ENCODE peak calls at places on chromosomes 11 and 22, in seven cellular contexts. R is ovary, N is Calu3, U is fibroblast of mammary gland, G is heart right ventricle, A is GM23338, D is progenitor cell of endocrine pancreas. C is an unnamed sample.

GRCh38 chr22:18970180-18970947 is 34.3 kb upstream of the PRODH start:
- DNase-seq in G (no peak), D (peak), N (peak), U (no peak), A (peak), R (no peak), C (no peak)

GRCh38 chr11:105915036-105915435 is 107.0 kb downstream of the MSANTD4 start:
- DNase-seq in N (no peak), A (peak), G (no peak), R (no peak), D (no peak), U (no peak), C (no peak)

GRCh38 chr11:130407978-130408377 is 20.4 kb downstream of the ADAMTS8 start:
- DNase-seq in R (no peak), N (no peak), G (no peak), U (peak), A (no peak), D (no peak), C (no peak)

GRCh38 chr11:47617417-47617809 is 23.2 kb upstream of the C1QTNF4 start:
- DNase-seq in R (no peak), A (no peak), N (no peak), U (peak), D (no peak), G (no peak), C (no peak)

GRCh38 chr11:111696556-111696955 is 69.6 kb downstream of the PPP2R1B start:
- DNase-seq in N (no peak), U (peak), A (no peak), D (no peak), R (no peak), G (no peak), C (no peak)

GRCh38 chr11:14578551-14578956 is 58.4 kb upstream of the PSMA1 start:
- DNase-seq in N (peak), D (no peak), G (no peak), A (no peak), R (no peak), U (peak), C (peak)

GRCh38 chr22:20867179-20868099 is 8.6 kb downstream of the SNAP29 start:
- DNase-seq in U (peak), R (peak), G (peak), A (no peak), D (no peak), N (peak), C (peak)

GRCh38 chr11:122165972-122166371 is 50.0 kb upstream of the BLID start:
- DNase-seq in A (no peak), N (no peak), R (no peak), G (no peak), U (no peak), D (no peak), C (no peak)

GRCh38 chr22:39778055-39778454 is 115.5 kb downstream of the ENTHD1 start:
- DNase-seq in U (no peak), R (no peak), N (no peak), A (no peak), D (no peak), G (no peak), C (no peak)

GRCh38 chr11:62145261-62145871 is 21.6 kb downstream of the INCENP start:
- DNase-seq in G (no peak), N (no peak), A (no peak), R (no peak), U (no peak), D (no peak), C (no peak)

GRCh38 chr11:45805305-45806071 is 539 bp downstream of the SLC35C1 start:
- DNase-seq in U (peak), D (no peak), G (peak), N (peak), A (peak), R (peak), C (peak)

GRCh38 chr11:74057251-74058151 is 48.6 kb upstream of the UCP3 start:
- DNase-seq in A (no peak), U (peak), R (no peak), N (no peak), G (no peak), D (no peak), C (no peak)

GRCh38 chr11:34481307-34481706 is 32.3 kb downstream of the ELF5 start:
- DNase-seq in A (no peak), D (no peak), G (no peak), N (no peak), U (no peak), R (no peak), C (no peak)

GRCh38 chr11:91164452-91164822 is 941.6 kb upstream of the CHORDC1 start:
- DNase-seq in G (no peak), A (no peak), D (no peak), N (no peak), R (no peak), U (no peak), C (no peak)

GRCh38 chr11:120547871-120548681 is 36.5 kb downstream of the GRIK4 start:
- DNase-seq in A (peak), G (peak), N (peak), R (peak), D (no peak), U (peak), C (no peak)

GRCh38 chr11:86592659-86593451 is 79.6 kb downstream of the ME3 start:
- DNase-seq in N (peak), G (no peak), A (no peak), D (no peak), R (no peak), U (peak), C (peak)

GRCh38 chr11:76670475-76671235 is at the start of gene LRRC32:
- DNase-seq in A (peak), N (peak), G (peak), U (no peak), R (peak), D (no peak), C (no peak)

GRCh38 chr11:26144309-26144690 is 187.6 kb upstream of the ANO3 start:
- DNase-seq in G (no peak), U (no peak), R (no peak), N (no peak), A (no peak), D (no peak), C (no peak)

GRCh38 chr11:66126808-66127555 is 56.9 kb downstream of the PACS1 start:
- DNase-seq in R (peak), U (peak), D (no peak), N (no peak), A (peak), G (peak), C (peak)

GRCh38 chr11:16126361-16126760 is 230.0 kb downstream of the SOX6 start:
- DNase-seq in A (no peak), N (peak), G (no peak), U (no peak), R (no peak), D (no peak), C (no peak)

GRCh38 chr22:25700996-25701815 is 40.8 kb upstream of the MYO18B start:
- DNase-seq in N (no peak), A (no peak), R (no peak), G (peak), U (peak), D (no peak), C (no peak)

GRCh38 chr22:47000256-47000655 is 237.8 kb downstream of the TBC1D22A start:
- DNase-seq in G (no peak), R (no peak), U (no peak), N (no peak), A (no peak), D (no peak), C (no peak)

GRCh38 chr22:40082184-40082583 is 87.4 kb downstream of the FAM83F start:
- DNase-seq in U (no peak), D (no peak), N (no peak), R (no peak), G (no peak), A (no peak), C (no peak)

GRCh38 chr11:27761356-27761755 is 61.1 kb upstream of the BDNF start:
- DNase-seq in R (no peak), D (no peak), A (no peak), U (no peak), N (no peak), G (no peak), C (no peak)

GRCh38 chr11:28529540-28530410 is 421.6 kb downstream of the METTL15 start:
- DNase-seq in U (peak), N (peak), G (no peak), R (no peak), A (peak), D (no peak), C (peak)

GRCh38 chr11:121341609-121342008 is 49.0 kb downstream of the SC5D start:
- DNase-seq in G (no peak), R (no peak), U (no peak), A (no peak), N (no peak), D (no peak), C (no peak)

GRCh38 chr22:23858484-23858815 is 775 bp downstream of the SLC2A11 start:
- DNase-seq in A (no peak), D (no peak), U (no peak), R (no peak), G (no peak), N (no peak), C (no peak)

GRCh38 chr22:37639070-37639760 is at the start of gene SH3BP1:
- DNase-seq in G (peak), D (peak), R (peak), A (peak), U (no peak), N (peak), C (no peak)

GRCh38 chr22:39534591-39535301 is 2.2 kb upstream of the RPS19BP1 start:
- DNase-seq in A (peak), D (peak), N (peak), G (peak), U (peak), R (peak), C (no peak)

GRCh38 chr11:64853709-64854108 is 9.3 kb upstream of the CDC42BPG start:
- DNase-seq in G (no peak), D (no peak), N (no peak), R (no peak), U (no peak), A (no peak), C (no peak)

GRCh38 chr11:27241316-27242122 is 121.5 kb downstream of the CCDC34 start:
- DNase-seq in G (no peak), D (no peak), R (no peak), U (peak), A (no peak), N (no peak), C (no peak)

GRCh38 chr11:74465291-74465708 is 2.0 kb downstream of the KCNE3 start:
- DNase-seq in D (no peak), A (no peak), U (no peak), G (no peak), N (peak), R (no peak), C (no peak)

GRCh38 chr11:118547132-118547531 is 16.1 kb downstream of the TMEM25 start:
- DNase-seq in N (no peak), R (no peak), G (no peak), D (no peak), U (no peak), A (no peak), C (no peak)

GRCh38 chr11:8335683-8336082 is 72.0 kb upstream of the LMO1 start:
- DNase-seq in D (no peak), A (no peak), U (no peak), N (no peak), G (no peak), R (no peak), C (no peak)

GRCh38 chr11:65572356-65573043 is at the start of gene FAM89B:
- DNase-seq in D (peak), G (peak), A (peak), N (peak), R (peak), U (peak), C (peak)

GRCh38 chr11:35145249-35145648 is 6.3 kb downstream of the CD44 start:
- DNase-seq in N (peak), D (no peak), U (peak), R (no peak), G (no peak), A (no peak), C (peak)

GRCh38 chr11:72348250-72348649 is 86.1 kb downstream of the CLPB start:
- DNase-seq in D (no peak), U (no peak), R (no peak), G (no peak), N (no peak), A (peak), C (no peak)
- TF ChIP-seq CTCF in D (peak), U (no peak), R (no peak), G (no peak), N (no peak), A (peak), C (no peak)

DNA sequence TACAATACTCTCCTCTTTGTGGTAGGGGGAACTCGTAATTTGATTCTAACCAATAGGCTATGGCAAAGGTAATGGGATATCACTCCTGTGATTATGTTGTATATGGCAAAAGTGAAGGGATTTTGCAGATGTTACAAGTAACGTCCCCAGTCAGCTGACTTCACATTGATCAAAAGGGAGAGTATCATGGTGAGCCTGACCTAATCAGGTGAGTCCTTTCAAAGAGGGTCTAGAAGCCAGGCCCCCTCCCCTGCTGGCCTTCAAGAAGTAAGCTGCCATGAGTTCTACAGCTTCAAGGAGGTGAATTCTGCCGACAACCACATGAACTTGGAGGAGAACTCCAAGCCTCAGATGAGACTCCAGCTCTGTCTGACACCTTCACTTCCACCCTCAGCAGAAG is 20.0 kb downstream of the TBRG1 start:
- DNase-seq in A (no peak), N (no peak), D (no peak), U (no peak), R (no peak), G (no peak), C (no peak)
- TF ChIP-seq CTCF in A (no peak), N (no peak), D (no peak), U (no peak), R (no peak), G (no peak), C (no peak)

GRCh38 chr11:100629671-100630070 is 57.4 kb upstream of the ARHGAP42 start:
- DNase-seq in A (no peak), D (no peak), R (no peak), U (peak), G (no peak), N (no peak), C (no peak)
- TF ChIP-seq CTCF in A (peak), D (no peak), R (no peak), U (no peak), G (peak), N (no peak), C (no peak)

GRCh38 chr11:59182457-59183151 is 10.7 kb downstream of the DTX4 start:
- DNase-seq in R (no peak), G (no peak), N (peak), D (no peak), A (peak), U (no peak), C (no peak)
- TF ChIP-seq CTCF in R (no peak), G (peak), N (peak), D (peak), A (peak), U (peak), C (no peak)

DNA sequence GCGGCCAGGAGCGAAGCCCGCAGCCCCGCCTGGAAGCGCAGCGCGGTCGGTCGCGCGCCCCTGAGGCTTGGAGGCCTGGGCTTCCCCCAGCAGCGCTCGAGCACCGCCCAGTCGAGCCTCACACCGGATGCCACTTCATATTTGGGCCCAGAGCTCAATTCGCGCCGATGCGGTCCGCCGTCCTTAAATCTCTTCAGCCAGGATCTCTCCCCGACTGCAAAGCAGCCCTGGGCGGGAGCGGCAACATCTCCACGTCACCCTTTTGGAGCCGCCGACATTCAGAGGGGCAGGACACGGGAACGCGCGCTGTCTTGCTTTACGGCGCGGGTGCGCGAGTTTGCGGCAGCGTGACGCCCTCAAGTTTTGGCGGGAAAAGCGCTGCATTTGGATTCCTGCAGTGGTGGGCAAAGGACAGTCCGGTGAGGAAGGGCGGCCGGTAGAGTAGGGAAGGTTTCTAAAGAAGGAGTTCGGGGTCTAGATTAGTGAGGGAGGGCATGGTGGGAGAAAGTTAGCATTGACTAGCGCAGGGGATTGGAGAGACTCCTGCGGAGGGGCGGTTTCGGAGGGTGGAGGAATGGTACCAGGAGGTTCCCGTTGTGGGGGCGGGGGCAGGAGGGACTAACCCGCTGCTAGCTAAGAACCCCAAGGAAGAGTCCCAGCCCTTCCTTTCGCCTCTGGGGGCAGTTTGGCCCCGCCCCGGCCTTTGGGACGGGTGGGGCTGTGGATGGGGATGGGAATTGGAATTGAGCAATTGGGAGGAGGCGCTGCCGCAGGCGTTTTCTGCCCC is 824 bp downstream of the CHEK1 start:
- DNase-seq in R (peak), N (peak), U (peak), D (peak), A (peak), G (peak), C (peak)
- TF ChIP-seq CTCF in R (no peak), N (no peak), U (no peak), D (no peak), A (no peak), G (no peak), C (no peak)